ENCODE peak calls at places on chromosome 11, in seven cellular contexts. L, F, O, M, I, K and Y are unnamed samples. For H3K4me1, the result is how much of the 10 kb centered on the place peaks cover.

GRCh38 chr11:112238041-112238440 is 11.8 kb downstream of the PTS start:
- DNase-seq in L (no peak), M (no peak), F (no peak), K (no peak), O (no peak), I (no peak), Y (peak)

GRCh38 chr11:92083123-92083522 is 141.5 kb upstream of the FAT3 start:
- DNase-seq in L (no peak), M (no peak), O (no peak), F (no peak), K (no peak), I (no peak), Y (no peak)

GRCh38 chr11:75513250-75513649 is 12.5 kb downstream of the GDPD5 start:
- DNase-seq in O (no peak), F (no peak), K (no peak), I (no peak), M (no peak), L (no peak), Y (peak)

GRCh38 chr11:19577849-19578619 is 134.6 kb upstream of the NAV2 start:
- DNase-seq in I (no peak), M (peak), O (no peak), L (peak), F (peak), K (no peak), Y (peak)

GRCh38 chr11:68598816-68599653 is 85.3 kb upstream of the GAL start:
- DNase-seq in K (no peak), O (no peak), F (peak), M (no peak), I (no peak), L (no peak), Y (no peak)

GRCh38 chr11:124644426-124645280 is 22.0 kb downstream of the TBRG1 start:
- DNase-seq in K (peak), M (peak), I (no peak), F (peak), O (peak), L (peak), Y (peak)

GRCh38 chr11:119179983-119180382 is 5.3 kb upstream of the NHERF4 start:
- DNase-seq in K (no peak), O (no peak), M (peak), F (no peak), L (no peak), I (no peak), Y (no peak)

GRCh38 chr11:19673924-19674390 is 38.7 kb upstream of the NAV2 start:
- DNase-seq in K (no peak), F (peak), O (peak), I (no peak), L (peak), M (peak), Y (peak)

GRCh38 chr11:78253797-78254196 is 65.1 kb downstream of the USP35 start:
- DNase-seq in I (no peak), L (no peak), F (peak), O (no peak), M (no peak), K (no peak), Y (peak)

GRCh38 chr11:128302425-128303186 is 284.8 kb downstream of the ETS1 start:
- DNase-seq in I (peak), L (no peak), O (no peak), K (no peak), M (no peak), F (no peak), Y (no peak)

GRCh38 chr11:46353706-46354105 is 6.4 kb downstream of the DGKZ start:
- DNase-seq in K (no peak), L (peak), M (no peak), O (no peak), F (peak), I (no peak), Y (peak)

GRCh38 chr11:103085758-103086365 is 6.1 kb downstream of the DCUN1D5 start:
- DNase-seq in I (no peak), O (no peak), L (no peak), K (no peak), F (peak), M (no peak), Y (no peak)

GRCh38 chr11:109946322-109946846 is 146.8 kb upstream of the ZC3H12C start:
- DNase-seq in K (peak), O (peak), M (peak), L (peak), I (peak), F (peak), Y (peak)

GRCh38 chr11:66224226-66224850 is 44.1 kb upstream of the RAB1B start:
- DNase-seq in F (no peak), K (no peak), L (no peak), I (no peak), O (no peak), M (no peak), Y (no peak)

GRCh38 chr11:3867209-3868071 is 12.0 kb downstream of the STIM1 start:
- DNase-seq in I (peak), O (no peak), K (peak), F (no peak), L (no peak), M (peak), Y (no peak)

GRCh38 chr11:8063319-8063718 is 17.7 kb upstream of the TUB start:
- DNase-seq in M (peak), I (no peak), F (peak), L (no peak), O (no peak), K (no peak), Y (peak)

GRCh38 chr11:22711880-22712279 is 45.5 kb downstream of the GAS2 start:
- DNase-seq in O (no peak), F (no peak), L (no peak), K (no peak), I (no peak), M (no peak), Y (no peak)

GRCh38 chr11:1303973-1304372 is 5.5 kb downstream of the TOLLIP start:
- DNase-seq in L (no peak), F (no peak), I (no peak), K (no peak), M (peak), O (no peak), Y (peak)
- H3K4me1 ChIP-seq in L (under half), F (under half), I (under half), K (half or more), M (half or more), O (under half), Y (under half)

DNA sequence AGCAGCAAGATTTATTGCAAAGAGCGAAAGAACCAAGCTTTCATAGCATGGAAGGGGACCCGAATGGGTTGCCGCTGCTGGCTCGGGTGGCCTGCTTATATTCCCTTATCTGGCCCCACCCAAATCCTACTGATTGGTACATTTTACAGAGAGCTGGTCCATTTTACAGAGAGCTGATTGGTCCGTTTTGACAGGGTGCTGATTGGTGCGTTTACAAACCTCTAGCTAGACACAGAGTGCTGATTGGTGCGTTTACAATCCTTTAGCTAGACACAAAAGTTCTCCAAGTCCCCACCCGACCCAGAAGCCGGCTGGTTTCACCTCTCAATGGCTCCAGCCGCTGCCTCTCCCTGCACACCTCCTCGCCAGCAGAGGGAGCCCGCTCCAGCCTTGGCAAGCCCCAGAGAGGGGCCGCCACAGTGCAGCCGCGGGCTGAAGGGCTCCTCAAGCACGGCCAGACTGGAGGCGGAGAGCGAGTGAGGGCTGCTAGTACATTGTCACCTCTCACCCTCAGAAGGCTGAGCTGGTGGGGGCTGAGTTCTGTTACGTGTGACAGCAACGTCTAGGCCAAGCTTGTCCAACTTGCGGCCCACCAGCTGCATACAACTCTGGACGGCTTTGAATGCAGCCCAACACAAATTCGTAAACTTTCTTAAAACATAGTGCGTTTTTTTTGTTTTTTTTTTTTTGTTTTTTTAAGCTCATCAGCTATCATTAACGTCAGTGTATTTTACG is 8.7 kb downstream of the PTH start:
- DNase-seq in F (peak), L (peak), O (peak), M (peak), I (no peak), K (peak), Y (no peak)
- H3K4me3 ChIP-seq in F (peak), L (no peak), O (peak), M (no peak), I (no peak), K (peak), Y (no peak)

GRCh38 chr11:44326615-44327475 is 16.9 kb upstream of the ALX4 start:
- DNase-seq in M (no peak), L (peak), O (no peak), F (peak), K (no peak), I (no peak), Y (no peak)
- TF ChIP-seq EZH2 in M (no peak), L (no peak), O (no peak), F (no peak), K (no peak), I (no peak), Y (no peak)

DNA sequence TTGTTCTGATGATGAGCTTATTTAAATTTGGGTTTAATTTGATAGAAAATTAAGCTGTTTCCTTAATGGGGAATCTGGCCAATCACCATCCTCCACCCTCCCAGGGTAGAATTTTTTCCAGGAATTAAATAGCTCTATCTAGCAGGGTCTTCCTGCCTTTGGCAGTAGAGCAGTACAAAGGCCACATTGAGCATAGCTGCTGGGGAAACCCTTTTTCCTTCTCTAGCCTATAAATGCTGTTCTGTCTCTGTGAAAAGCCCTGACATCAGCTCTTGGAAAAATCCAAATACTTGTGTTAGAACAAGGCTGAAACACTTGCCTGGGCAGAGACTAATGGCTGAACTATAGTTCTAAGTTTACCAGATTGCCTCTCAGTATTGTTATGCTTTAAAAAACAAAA is 55.1 kb downstream of the ARHGEF12 start:
- DNase-seq in O (peak), K (peak), M (peak), F (no peak), L (peak), I (no peak), Y (no peak)
- H3K4me1 ChIP-seq in O (under half), K (half or more), M (under half), F (under half), L (under half), I (under half), Y (under half)

GRCh38 chr11:104705475-104706195 is 192.6 kb downstream of the CASP12 start:
- DNase-seq in L (peak), I (peak), M (peak), K (no peak), F (no peak), O (no peak), Y (no peak)
- H3K4me3 ChIP-seq in L (no peak), I (peak), M (no peak), K (no peak), F (no peak), O (no peak), Y (no peak)

DNA sequence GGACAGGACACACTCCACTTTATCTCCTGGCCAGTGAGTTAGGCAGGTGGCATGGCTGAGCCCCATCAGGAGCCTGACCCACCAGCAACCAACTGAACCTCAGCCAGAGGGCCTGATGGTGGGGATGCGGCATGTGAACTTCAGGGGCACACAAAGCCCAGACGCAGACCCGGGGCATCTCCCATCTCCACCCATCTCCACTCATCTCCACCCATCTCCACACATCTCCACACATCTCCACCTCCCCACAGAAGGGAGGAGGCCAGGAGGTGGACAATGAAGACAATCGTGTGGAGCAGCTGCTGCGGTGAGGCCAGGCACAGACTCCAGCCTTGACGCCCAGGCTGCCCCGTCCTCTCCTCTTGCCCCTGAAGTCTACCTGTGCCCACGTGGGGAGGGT is 340.8 kb downstream of the CTTN start:
- DNase-seq in I (no peak), F (no peak), O (no peak), L (no peak), M (no peak), K (no peak), Y (no peak)
- TF ChIP-seq EZH2 in I (no peak), F (no peak), O (no peak), L (no peak), M (no peak), K (no peak), Y (no peak)